ENCODE peak calls at places on chromosomes 12 and 14, in four cellular contexts. One of them, this sample, is unnamed.

GRCh38 chr14:105944632-105945610 is 418.5 kb downstream of the TMEM121 start:
- DNase-seq in bronchial epithelial cell: no peak
- DNase-seq in NCI-H146: peak; percentile 57
- DNase-seq in HL-60: peak; percentile 13
- DNase-seq in this sample: peak; percentile 87

GRCh38 chr12:19088576-19088975 is 41.0 kb upstream of the PLEKHA5 start:
- DNase-seq in HL-60: no peak
- DNase-seq in bronchial epithelial cell: no peak
- DNase-seq in NCI-H146: no peak
- DNase-seq in this sample: no peak

GRCh38 chr14:104371917-104372316 is 207.6 kb upstream of the C14orf180 start:
- DNase-seq in bronchial epithelial cell: no peak
- DNase-seq in HL-60: no peak
- DNase-seq in NCI-H146: no peak
- DNase-seq in this sample: no peak

GRCh38 chr14:100434033-100434601 is 111.0 kb downstream of the SLC25A47 start:
- DNase-seq in NCI-H146: no peak
- DNase-seq in HL-60: no peak
- DNase-seq in bronchial epithelial cell: no peak
- DNase-seq in this sample: no peak

GRCh38 chr12:101680240-101680639 is 17.2 kb upstream of the CHPT1 start:
- DNase-seq in NCI-H146: no peak
- DNase-seq in bronchial epithelial cell: no peak
- DNase-seq in HL-60: no peak
- DNase-seq in this sample: no peak

GRCh38 chr12:127355061-127355820 is 911.7 kb upstream of the TMEM132C start:
- DNase-seq in HL-60: no peak
- DNase-seq in NCI-H146: peak; percentile 4
- DNase-seq in bronchial epithelial cell: peak; percentile 64
- DNase-seq in this sample: no peak

GRCh38 chr14:65414961-65415589 is 2.5 kb downstream of the FUT8 start:
- DNase-seq in bronchial epithelial cell: peak; percentile 37
- DNase-seq in NCI-H146: peak; percentile 1
- DNase-seq in HL-60: no peak
- DNase-seq in this sample: peak; percentile 63

GRCh38 chr14:22892488-22892887 is 9.5 kb downstream of the REM2 start:
- DNase-seq in HL-60: no peak
- DNase-seq in bronchial epithelial cell: no peak
- DNase-seq in NCI-H146: no peak
- DNase-seq in this sample: no peak

GRCh38 chr14:94051115-94051514 is 25.0 kb downstream of the OTUB2 start:
- DNase-seq in HL-60: no peak
- DNase-seq in bronchial epithelial cell: peak; percentile 31
- DNase-seq in NCI-H146: no peak
- DNase-seq in this sample: peak; percentile 25

GRCh38 chr12:29516431-29516875 is 19.0 kb upstream of the OVCH1 start:
- DNase-seq in bronchial epithelial cell: peak; percentile 47
- DNase-seq in NCI-H146: no peak
- DNase-seq in HL-60: no peak
- DNase-seq in this sample: no peak

GRCh38 chr14:97747282-97747681 is 950.1 kb downstream of the VRK1 start:
- DNase-seq in HL-60: no peak
- DNase-seq in bronchial epithelial cell: no peak
- DNase-seq in NCI-H146: no peak
- DNase-seq in this sample: no peak

GRCh38 chr14:30417121-30417520 is 141.8 kb upstream of the G2E3 start:
- DNase-seq in bronchial epithelial cell: peak; percentile 74
- DNase-seq in NCI-H146: no peak
- DNase-seq in HL-60: no peak
- DNase-seq in this sample: no peak

GRCh38 chr14:101187017-101187815 is 283.7 kb upstream of the RTL1 start:
- DNase-seq in NCI-H146: peak; percentile 61
- DNase-seq in HL-60: no peak
- DNase-seq in bronchial epithelial cell: no peak
- DNase-seq in this sample: peak; percentile 78

GRCh38 chr12:4117386-4118016 is 156.1 kb upstream of the CCND2 start:
- DNase-seq in bronchial epithelial cell: no peak
- DNase-seq in HL-60: peak; percentile 44
- DNase-seq in NCI-H146: no peak
- DNase-seq in this sample: no peak

GRCh38 chr14:48983355-48983888 is 602.8 kb downstream of the RPS29 start:
- DNase-seq in HL-60: no peak
- DNase-seq in NCI-H146: no peak
- DNase-seq in bronchial epithelial cell: no peak
- DNase-seq in this sample: peak; percentile 69

GRCh38 chr12:105084251-105085250 is at the start of gene ALDH1L2:
- DNase-seq in HL-60: peak; percentile 31
- DNase-seq in NCI-H146: peak; percentile 89
- DNase-seq in bronchial epithelial cell: peak; percentile 68
- DNase-seq in this sample: peak; percentile 83

GRCh38 chr14:53663709-53664108 is 292.9 kb downstream of the BMP4 start:
- DNase-seq in NCI-H146: no peak
- DNase-seq in HL-60: no peak
- DNase-seq in bronchial epithelial cell: no peak
- DNase-seq in this sample: peak; percentile 11

GRCh38 chr12:51429705-51430104 is 5.1 kb downstream of the SLC4A8 start:
- DNase-seq in HL-60: no peak
- DNase-seq in bronchial epithelial cell: no peak
- DNase-seq in NCI-H146: no peak
- DNase-seq in this sample: no peak

GRCh38 chr14:92728781-92729364 is 19.6 kb downstream of the LGMN start:
- DNase-seq in HL-60: no peak
- DNase-seq in bronchial epithelial cell: peak; percentile 88
- DNase-seq in NCI-H146: peak; percentile 19
- DNase-seq in this sample: peak; percentile 68

GRCh38 chr12:100359822-100360221 is 2.9 kb downstream of the SLC17A8 start:
- DNase-seq in bronchial epithelial cell: peak; percentile 36
- DNase-seq in HL-60: no peak
- DNase-seq in NCI-H146: peak; percentile 14
- DNase-seq in this sample: peak; percentile 75

GRCh38 chr12:108442077-108442476 is 73.0 kb upstream of the FICD start:
- DNase-seq in NCI-H146: no peak
- DNase-seq in HL-60: no peak
- DNase-seq in bronchial epithelial cell: no peak
- DNase-seq in this sample: peak; percentile 81

GRCh38 chr14:101363261-101363555 is 198.1 kb upstream of the DIO3 start:
- DNase-seq in HL-60: no peak
- DNase-seq in NCI-H146: no peak
- DNase-seq in bronchial epithelial cell: no peak
- DNase-seq in this sample: no peak

GRCh38 chr12:85191-85666 is 18.7 kb downstream of the IQSEC3 start:
- DNase-seq in HL-60: no peak
- DNase-seq in NCI-H146: no peak
- DNase-seq in bronchial epithelial cell: no peak
- DNase-seq in this sample: peak; percentile 98

GRCh38 chr14:75125617-75126016 is 1.2 kb downstream of the NEK9 start:
- DNase-seq in bronchial epithelial cell: peak; percentile 50
- DNase-seq in NCI-H146: no peak
- DNase-seq in HL-60: no peak
- DNase-seq in this sample: no peak

GRCh38 chr12:93879476-93880376 is 202.6 kb downstream of the CRADD start:
- DNase-seq in HL-60: no peak
- DNase-seq in NCI-H146: no peak
- DNase-seq in bronchial epithelial cell: no peak
- DNase-seq in this sample: peak; percentile 31

GRCh38 chr14:88986146-88986841 is 161.8 kb downstream of the TTC8 start:
- DNase-seq in NCI-H146: no peak
- DNase-seq in bronchial epithelial cell: no peak
- DNase-seq in HL-60: no peak
- DNase-seq in this sample: peak; percentile 30

GRCh38 chr14:93113678-93114067 is 2.1 kb downstream of the ITPK1 start:
- DNase-seq in bronchial epithelial cell: no peak
- DNase-seq in HL-60: no peak
- DNase-seq in NCI-H146: no peak
- DNase-seq in this sample: peak; percentile 41

GRCh38 chr12:79658221-79658620 is 32.5 kb downstream of the PAWR start:
- DNase-seq in NCI-H146: no peak
- DNase-seq in bronchial epithelial cell: no peak
- DNase-seq in HL-60: no peak
- DNase-seq in this sample: no peak

GRCh38 chr14:105326891-105327694 is 12.5 kb downstream of the PACS2 start:
- DNase-seq in HL-60: no peak
- DNase-seq in bronchial epithelial cell: no peak
- DNase-seq in NCI-H146: no peak
- DNase-seq in this sample: no peak

This sample was measured in NCI-H69.